ENCODE peak calls at places on chromosome 15, in ten cellular contexts. U is breast epithelium; F is caudate nucleus; C is CD8-positive, alpha-beta memory T cell; J is RWPE1; T is AG04450; A is tibial nerve; Z is PC-3; R is left lung; I is fibroblast of lung. B is an unnamed sample.

GRCh38 chr15:32123473-32123872 is 93.2 kb downstream of the CHRNA7 start:
- DNase-seq in U (no peak), F (no peak), C (no peak), J (no peak), T (no peak), A (no peak), Z (no peak), R (no peak), I (no peak), B (no peak)

GRCh38 chr15:27254801-27255200 is 283.8 kb downstream of the GABRG3 start:
- DNase-seq in U (no peak), F (no peak), C (no peak), J (no peak), T (no peak), A (no peak), Z (no peak), R (no peak), I (no peak), B (no peak)

GRCh38 chr15:32671339-32672325 is 30.1 kb downstream of the SCG5 start:
- DNase-seq in U (no peak), F (peak), C (no peak), J (no peak), T (no peak), A (no peak), Z (no peak), R (no peak), I (peak), B (no peak)

GRCh38 chr15:62497356-62497755 is 332.3 kb upstream of the C2CD4B start:
- DNase-seq in U (no peak), F (no peak), C (no peak), J (no peak), T (no peak), A (no peak), Z (no peak), R (no peak), I (peak), B (no peak)

GRCh38 chr15:83225449-83225848 is 17.8 kb upstream of the HDGFL3 start:
- DNase-seq in U (no peak), F (no peak), C (no peak), J (no peak), T (no peak), A (no peak), Z (no peak), R (no peak), I (no peak), B (no peak)

GRCh38 chr15:41655716-41656115 is 4.5 kb upstream of the MGA start:
- DNase-seq in U (no peak), F (no peak), C (no peak), J (no peak), T (no peak), A (no peak), Z (peak), R (no peak), I (peak), B (no peak)

GRCh38 chr15:101675796-101676582 is 23.8 kb upstream of the TM2D3 start:
- DNase-seq in U (no peak), F (no peak), C (no peak), J (no peak), T (peak), A (no peak), Z (peak), R (peak), I (peak), B (peak)

GRCh38 chr15:39079296-39079834 is 501.5 kb upstream of the THBS1 start:
- DNase-seq in U (no peak), F (no peak), C (no peak), J (peak), T (peak), A (no peak), Z (peak), R (no peak), I (peak), B (peak)

GRCh38 chr15:80031841-80032240 is 27.6 kb upstream of the ZFAND6 start:
- DNase-seq in U (no peak), F (no peak), C (no peak), J (peak), T (no peak), A (no peak), Z (peak), R (no peak), I (no peak), B (peak)

GRCh38 chr15:58369956-58370355 is 61.8 kb upstream of the LIPC start:
- DNase-seq in U (no peak), F (no peak), C (no peak), J (no peak), T (no peak), A (no peak), Z (no peak), R (no peak), I (no peak), B (no peak)

DNA sequence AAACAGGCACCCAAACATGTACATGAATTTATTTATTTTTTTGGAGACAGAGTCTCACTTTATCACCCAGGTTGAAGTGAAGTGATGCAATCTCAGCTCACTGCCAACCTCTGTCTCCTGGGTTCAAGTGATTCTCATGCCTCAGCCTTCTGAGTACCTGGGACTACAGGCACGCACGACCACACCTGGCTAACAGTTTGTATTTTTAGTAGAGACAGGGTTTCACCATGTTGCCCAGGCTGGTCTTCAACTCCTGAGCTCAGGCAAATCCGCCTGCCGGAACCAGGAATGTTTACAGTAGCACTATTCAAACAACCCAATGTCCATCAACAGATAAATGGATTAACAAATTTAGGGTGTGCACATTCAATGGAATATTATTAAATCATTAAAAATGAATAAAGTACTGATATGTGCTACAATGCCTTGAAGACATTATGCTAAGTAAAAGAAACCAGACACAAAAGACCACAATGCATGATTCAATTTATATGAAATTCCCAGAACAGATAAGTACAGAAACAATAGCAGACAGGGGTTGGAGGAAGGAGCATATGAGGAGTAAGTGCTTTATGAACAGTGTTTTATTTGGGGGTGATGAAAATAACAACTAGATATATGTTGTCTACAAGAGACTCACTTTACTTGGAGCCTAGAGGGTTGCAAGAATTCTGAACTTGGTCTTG is 1.3 kb downstream of the LEO1 start:
- DNase-seq in U (no peak), F (no peak), C (no peak), J (no peak), T (no peak), A (no peak), Z (no peak), R (no peak), I (no peak), B (no peak)
- H3K27ac ChIP-seq in U (no peak), F (no peak), C (peak), J (peak), T (no peak), A (no peak), Z (peak), R (no peak), I (no peak), B (no peak)

DNA sequence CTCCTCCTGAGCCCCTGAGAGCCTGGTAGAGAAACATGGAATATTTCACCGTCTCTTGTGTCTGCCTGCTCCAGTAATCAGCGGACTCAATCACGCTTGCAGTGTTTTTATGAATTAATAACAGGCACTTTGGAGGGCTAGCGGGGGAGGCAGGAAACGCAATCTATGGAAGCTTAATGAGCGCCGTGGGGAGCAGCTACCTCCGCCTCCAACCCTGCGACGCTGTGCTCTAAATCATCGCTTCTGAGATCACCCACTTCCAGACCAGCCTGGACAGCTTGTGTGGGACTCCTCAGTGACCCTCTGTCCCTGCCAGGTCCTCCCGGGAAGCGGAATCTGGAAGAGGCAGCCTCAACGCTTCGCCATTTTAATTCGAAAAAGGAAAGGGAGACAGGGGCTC is 221.2 kb downstream of the TLE3 start:
- DNase-seq in U (no peak), F (peak), C (no peak), J (no peak), T (no peak), A (no peak), Z (no peak), R (no peak), I (no peak), B (no peak)
- H3K27ac ChIP-seq in U (no peak), F (no peak), C (no peak), J (no peak), T (no peak), A (no peak), Z (no peak), R (no peak), I (no peak), B (no peak)

DNA sequence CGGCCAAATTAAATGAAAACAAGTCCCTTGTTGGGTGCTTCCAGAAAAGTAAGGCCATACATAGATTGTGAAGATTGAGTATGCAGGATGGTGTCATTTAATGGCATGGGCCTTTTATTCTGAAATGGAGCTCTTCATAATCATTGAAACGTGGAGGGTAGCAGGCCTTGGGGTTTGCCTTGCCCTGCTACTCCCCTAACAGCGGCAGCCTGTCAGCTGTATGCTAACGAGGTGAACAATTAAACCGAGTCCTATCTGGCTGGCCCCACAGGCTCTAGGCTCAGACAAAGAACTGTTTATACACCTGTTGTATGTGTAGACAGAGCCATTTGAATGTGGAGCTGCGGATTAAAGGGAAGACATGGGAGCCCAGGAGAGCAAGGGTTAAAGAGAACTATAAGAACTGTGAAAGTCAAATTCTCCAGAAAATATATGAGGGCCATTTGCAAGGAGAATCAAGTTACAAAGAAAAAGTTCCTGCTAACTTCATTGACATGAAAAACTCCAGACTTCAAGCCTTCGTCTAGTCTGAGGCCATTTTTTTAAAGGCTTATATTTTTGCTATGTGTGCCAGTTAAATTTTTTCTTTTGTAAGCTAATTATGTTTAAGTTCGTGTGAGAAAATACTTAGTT is 116.7 kb upstream of the CGNL1 start:
- DNase-seq in U (no peak), F (no peak), C (no peak), J (no peak), T (no peak), A (no peak), Z (no peak), R (no peak), I (peak), B (no peak)
- H3K27ac ChIP-seq in U (no peak), F (no peak), C (no peak), J (no peak), T (no peak), A (no peak), Z (no peak), R (no peak), I (no peak), B (no peak)

GRCh38 chr15:92438471-92438870 is 44.8 kb downstream of the ST8SIA2 start:
- DNase-seq in U (no peak), F (no peak), C (no peak), J (no peak), T (no peak), A (no peak), Z (no peak), R (no peak), I (no peak), B (no peak)
- H3K27ac ChIP-seq in U (no peak), F (no peak), C (no peak), J (no peak), T (no peak), A (no peak), Z (no peak), R (no peak), I (no peak), B (no peak)

DNA sequence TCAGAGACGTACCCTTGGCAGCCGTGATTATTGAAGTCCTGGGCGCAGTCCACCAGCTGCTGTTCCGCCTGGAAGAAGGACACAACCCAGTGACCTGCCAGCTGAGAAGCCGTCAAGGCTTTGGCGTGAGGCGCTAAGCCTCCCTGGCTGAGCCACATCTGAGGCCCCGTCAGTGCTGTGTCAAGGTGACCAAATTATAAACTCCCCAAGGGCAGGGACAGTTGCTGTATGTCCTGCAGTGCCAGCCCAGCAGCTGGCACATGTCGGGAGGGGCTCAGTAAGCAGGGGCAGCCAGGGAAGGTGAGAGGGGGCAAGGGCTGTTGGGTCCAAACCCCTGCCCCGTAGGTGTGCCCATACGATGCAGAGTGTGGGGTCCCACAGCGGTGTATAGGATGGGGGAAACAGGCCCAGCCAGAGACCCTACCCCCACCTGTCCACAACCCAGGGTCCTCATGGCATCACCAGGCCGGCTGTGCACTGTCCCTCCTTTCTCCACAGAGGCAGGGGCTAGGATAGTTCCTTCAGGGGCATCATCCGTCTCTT is 13.3 kb downstream of the CTSH start:
- DNase-seq in U (no peak), F (no peak), C (no peak), J (no peak), T (no peak), A (no peak), Z (no peak), R (no peak), I (no peak), B (no peak)
- H3K27ac ChIP-seq in U (peak), F (peak), C (no peak), J (peak), T (peak), A (no peak), Z (peak), R (peak), I (no peak), B (peak)

B was measured in foreskin keratinocyte.